ENCODE peak calls at places on chromosome 4, in seven cellular contexts. E is fibroblast of pulmonary artery, M is astrocyte of the cerebellum, D is upper lobe of right lung, S is GM12864, A is PC-9, R is mammary epithelial cell. L is an unnamed sample.

GRCh38 chr4:184313710-184314659 is 96.3 kb upstream of the ENPP6 start:
- DNase-seq in S (peak), D (no peak), A (no peak), E (no peak), M (no peak), R (no peak), L (peak)

GRCh38 chr4:106318511-106318910 is 2.2 kb downstream of the AIMP1 start:
- DNase-seq in R (no peak), E (no peak), D (no peak), S (no peak), M (no peak), A (no peak), L (no peak)

GRCh38 chr4:142379277-142380051 is 466.6 kb downstream of the INPP4B start:
- DNase-seq in D (no peak), S (no peak), E (peak), M (peak), A (peak), R (peak), L (no peak)

GRCh38 chr4:147192679-147193078 is 247.0 kb upstream of the TTC29 start:
- DNase-seq in D (no peak), M (no peak), A (no peak), R (no peak), E (peak), S (no peak), L (no peak)

GRCh38 chr4:159307929-159308328 is 205.1 kb downstream of the RAPGEF2 start:
- DNase-seq in D (no peak), M (no peak), R (no peak), A (no peak), S (no peak), E (no peak), L (no peak)

GRCh38 chr4:56038763-56039162 is 90.0 kb downstream of the CEP135 start:
- DNase-seq in S (no peak), A (no peak), M (no peak), E (no peak), D (no peak), R (peak), L (no peak)

GRCh38 chr4:109701566-109702399 is 1.5 kb downstream of the CASP6 start:
- DNase-seq in A (no peak), E (peak), M (no peak), R (peak), D (no peak), S (no peak), L (peak)

GRCh38 chr4:99642725-99643489 is 14.7 kb downstream of the C4orf54 start:
- DNase-seq in M (no peak), E (peak), S (no peak), A (no peak), D (no peak), R (no peak), L (no peak)

GRCh38 chr4:18398661-18399060 is 377.1 kb upstream of the LCORL start:
- DNase-seq in A (no peak), D (no peak), E (no peak), M (no peak), R (no peak), S (no peak), L (no peak)

GRCh38 chr4:90184560-90184959 is 57.4 kb downstream of the CCSER1 start:
- DNase-seq in D (no peak), A (peak), R (no peak), M (no peak), S (no peak), E (no peak), L (no peak)

GRCh38 chr4:134691915-134692314 is 490.3 kb upstream of the PABPC4L start:
- DNase-seq in D (no peak), S (no peak), E (peak), R (no peak), M (no peak), A (no peak), L (no peak)

GRCh38 chr4:97987019-97987648 is 156.1 kb downstream of the STPG2 start:
- DNase-seq in A (no peak), S (no peak), E (peak), R (peak), D (no peak), M (peak), L (no peak)

GRCh38 chr4:8053688-8054449 is 104.7 kb downstream of the ABLIM2 start:
- DNase-seq in S (no peak), A (no peak), E (no peak), M (no peak), R (no peak), D (no peak), L (no peak)

GRCh38 chr4:118991686-118992085 is 103.0 kb downstream of the SYNPO2 start:
- DNase-seq in A (no peak), M (no peak), S (no peak), E (no peak), D (no peak), R (no peak), L (no peak)

GRCh38 chr4:173181769-173182374 is 13.3 kb downstream of the GALNT7 start:
- DNase-seq in M (peak), S (no peak), E (peak), R (peak), A (peak), D (no peak), L (no peak)

GRCh38 chr4:147924604-147925412 is 192.9 kb downstream of the ARHGAP10 start:
- DNase-seq in D (no peak), R (no peak), S (no peak), M (peak), E (peak), A (no peak), L (no peak)

GRCh38 chr4:133839326-133839725 is 362.3 kb downstream of the PABPC4L start:
- DNase-seq in M (no peak), D (no peak), S (no peak), A (no peak), R (no peak), E (peak), L (no peak)

GRCh38 chr4:30717208-30718020 is 2.8 kb upstream of the PCDH7 start:
- DNase-seq in S (no peak), R (peak), E (peak), D (peak), M (no peak), A (peak), L (peak)

GRCh38 chr4:76665139-76665538 is 230.1 kb downstream of the SHROOM3 start:
- DNase-seq in M (no peak), D (no peak), A (peak), S (no peak), E (peak), R (peak), L (no peak)

GRCh38 chr4:15751155-15751554 is 27.0 kb upstream of the CD38 start:
- DNase-seq in R (no peak), M (no peak), D (no peak), E (no peak), S (no peak), A (no peak), L (no peak)

GRCh38 chr4:176868676-176869075 is 76.0 kb upstream of the VEGFC start:
- DNase-seq in D (no peak), S (no peak), M (no peak), R (no peak), A (no peak), E (no peak), L (no peak)

GRCh38 chr4:151934766-151935165 is 174.0 kb upstream of the GATB start:
- DNase-seq in S (no peak), A (no peak), R (no peak), E (no peak), M (no peak), D (no peak), L (no peak)

GRCh38 chr4:19002170-19002569 is 980.6 kb upstream of the LCORL start:
- DNase-seq in D (no peak), M (no peak), A (no peak), R (no peak), S (no peak), E (no peak), L (no peak)

GRCh38 chr4:1010522-1011021 is 854 bp upstream of the FGFRL1 start:
- DNase-seq in D (peak), R (peak), S (no peak), M (no peak), E (peak), A (peak), L (peak)

GRCh38 chr4:118348886-118349285 is 3.9 kb downstream of the PRSS12 start:
- DNase-seq in E (no peak), A (peak), S (no peak), R (peak), M (no peak), D (no peak), L (no peak)

DNA sequence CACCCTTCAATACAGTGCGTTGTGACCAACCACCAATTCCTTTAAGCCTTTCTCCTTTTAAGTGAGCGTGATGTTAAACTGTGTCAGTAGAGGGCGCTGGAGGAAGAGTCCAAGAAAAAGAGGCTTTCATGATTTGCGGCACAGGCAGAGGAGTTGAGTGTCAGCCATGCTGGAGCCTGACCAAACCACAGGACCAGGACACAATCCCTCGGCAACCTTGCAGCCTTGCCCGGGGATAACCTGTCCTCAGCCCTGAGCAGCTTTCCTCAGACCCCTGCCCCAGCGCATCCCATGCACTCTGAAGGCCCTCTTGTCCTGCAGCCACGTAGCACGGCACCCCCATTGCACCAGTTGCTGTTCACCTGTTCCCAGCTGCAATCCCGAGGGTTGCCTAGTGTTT is 53.5 kb upstream of the SMIM31 start:
- DNase-seq in S (no peak), E (no peak), D (no peak), M (no peak), R (no peak), A (no peak), L (peak)
- TF ChIP-seq CTCF in S (peak), E (no peak), D (no peak), M (no peak), R (peak), A (peak), L (peak)

GRCh38 chr4:36255575-36255974 is 11.3 kb upstream of the ARAP2 start:
- DNase-seq in A (no peak), R (no peak), D (no peak), E (no peak), S (peak), M (no peak), L (peak)

GRCh38 chr4:36260714-36261113 is 16.4 kb upstream of the ARAP2 start:
- DNase-seq in S (no peak), A (no peak), M (no peak), D (no peak), R (no peak), E (no peak), L (no peak)

GRCh38 chr4:36251983-36252382 is 7.7 kb upstream of the ARAP2 start:
- DNase-seq in D (no peak), M (no peak), E (no peak), R (no peak), A (no peak), S (no peak), L (no peak)

GRCh38 chr4:36254355-36254754 is 10.0 kb upstream of the ARAP2 start:
- DNase-seq in S (no peak), R (no peak), E (no peak), D (no peak), A (no peak), M (no peak), L (no peak)

DNA sequence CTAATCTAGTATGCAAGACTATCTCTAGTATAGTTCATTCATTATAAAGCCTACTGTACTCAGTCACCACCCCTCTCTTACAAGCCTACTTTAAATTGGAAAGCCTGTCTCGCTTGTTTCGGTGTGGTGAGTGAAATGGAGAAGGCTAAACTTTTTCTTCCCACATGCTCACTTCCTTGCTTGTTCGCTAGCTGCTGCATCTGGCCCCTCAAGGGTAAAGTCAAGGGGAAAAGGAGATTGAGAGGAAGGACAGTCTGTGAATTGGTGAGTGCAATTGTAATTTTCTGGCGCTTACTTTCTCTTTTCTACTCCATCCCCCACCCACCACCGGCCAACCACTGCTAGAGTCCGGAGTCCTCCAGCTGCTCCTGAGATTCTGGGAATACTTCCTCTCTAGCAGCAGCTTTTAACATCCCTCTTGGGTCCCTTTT is 12.1 kb upstream of the ARAP2 start:
- DNase-seq in E (no peak), M (no peak), A (no peak), S (peak), D (no peak), R (no peak), L (peak)
- H3K4me3 ChIP-seq in E (no peak), M (no peak), A (no peak), S (peak), D (no peak), R (no peak), L (peak)

GRCh38 chr4:113272523-113272922 is 223.1 kb downstream of the ANK2 start:
- DNase-seq in A (no peak), S (no peak), D (no peak), E (no peak), M (no peak), R (no peak), L (no peak)

GRCh38 chr4:113276448-113277158 is 227.2 kb downstream of the ANK2 start:
- DNase-seq in E (no peak), R (no peak), S (no peak), D (no peak), M (no peak), A (no peak), L (no peak)

DNA sequence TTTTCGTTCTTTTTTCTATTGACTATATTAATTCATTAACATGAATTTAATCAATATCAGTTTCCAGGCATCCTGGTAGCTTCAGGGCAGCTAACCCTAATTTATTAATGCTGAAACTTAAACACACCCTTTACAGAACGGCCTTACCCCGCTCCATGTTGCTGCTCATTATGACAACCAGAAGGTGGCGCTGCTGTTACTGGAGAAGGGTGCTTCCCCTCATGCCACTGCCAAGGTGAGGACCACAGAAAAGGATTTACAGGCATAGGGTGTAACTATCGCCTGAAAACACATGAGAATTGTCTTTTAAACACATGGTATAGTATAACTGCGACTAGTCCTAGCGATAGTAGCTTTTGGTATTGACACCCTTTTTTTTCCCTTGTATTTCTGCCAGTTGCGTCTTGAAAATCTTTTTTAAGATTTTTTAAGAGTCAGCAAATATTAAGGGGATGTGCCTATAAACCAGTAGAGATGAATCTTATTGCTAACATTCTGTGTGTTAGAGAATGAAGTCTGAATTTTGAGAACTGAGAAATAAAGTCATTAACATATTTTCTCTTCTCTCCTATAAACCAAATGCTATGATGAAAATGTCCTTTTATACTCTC is 229.0 kb downstream of the ANK2 start:
- DNase-seq in D (no peak), A (no peak), S (peak), M (peak), R (peak), E (peak), L (peak)
- TF ChIP-seq CTCF in D (peak), A (peak), S (peak), M (peak), R (peak), E (peak), L (peak)

GRCh38 chr4:3384771-3385701 is 56.7 kb upstream of the HGFAC start:
- DNase-seq in D (peak), A (no peak), R (peak), E (no peak), S (no peak), M (no peak), L (no peak)

GRCh38 chr4:3386486-3386885 is 55.3 kb upstream of the HGFAC start:
- DNase-seq in S (no peak), M (no peak), R (peak), E (no peak), A (no peak), D (no peak), L (no peak)

GRCh38 chr4:3384391-3384770 is 57.4 kb upstream of the HGFAC start:
- DNase-seq in D (no peak), M (no peak), A (no peak), S (no peak), E (no peak), R (peak), L (no peak)

GRCh38 chr4:3387154-3387942 is 54.4 kb upstream of the HGFAC start:
- DNase-seq in D (no peak), A (no peak), E (no peak), S (peak), R (peak), M (no peak), L (peak)

DNA sequence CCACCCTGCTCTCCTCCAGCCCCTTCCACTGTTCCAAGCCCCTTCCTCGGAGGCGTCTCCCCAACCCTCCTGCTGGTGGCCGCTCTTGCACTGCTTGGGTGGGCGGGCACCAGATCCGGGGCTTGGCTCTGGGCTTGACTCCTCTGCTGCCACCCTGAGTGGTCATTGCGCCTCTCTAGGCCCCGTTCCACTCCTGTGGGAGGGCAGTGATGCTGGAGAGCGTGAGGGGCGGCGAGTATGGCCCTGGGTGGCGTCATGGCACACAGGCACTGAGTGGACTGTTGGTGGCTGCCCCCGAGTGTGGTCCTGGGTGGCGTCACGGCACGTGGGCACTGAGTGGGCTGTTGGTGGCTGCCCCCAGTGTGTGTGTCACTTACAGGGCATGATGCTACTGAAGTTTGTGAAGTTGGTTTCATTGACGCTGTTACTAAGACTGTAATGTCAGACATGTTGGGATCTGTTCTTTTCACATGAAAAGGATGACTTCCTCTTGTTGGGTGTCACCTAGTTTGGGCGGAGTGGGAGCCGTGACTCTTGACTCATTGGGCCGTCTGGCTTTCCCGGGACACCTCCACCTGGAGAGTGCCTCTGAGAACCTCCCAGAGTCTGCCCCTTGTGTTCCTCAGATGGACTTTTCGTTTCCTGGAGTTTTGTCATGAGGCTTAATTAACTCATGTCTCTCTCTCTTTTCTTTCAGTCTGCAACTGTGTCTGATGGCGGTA is 55.9 kb upstream of the HGFAC start:
- DNase-seq in R (peak), D (peak), A (no peak), E (no peak), M (no peak), S (no peak), L (no peak)
- H3K4me3 ChIP-seq in R (peak), D (peak), A (no peak), E (no peak), M (no peak), S (no peak), L (no peak)

GRCh38 chr4:108175966-108176365 is 7.2 kb upstream of the LEF1 start:
- DNase-seq in E (no peak), A (no peak), D (no peak), M (no peak), R (no peak), S (no peak), L (no peak)

GRCh38 chr4:108180513-108180912 is 11.8 kb upstream of the LEF1 start:
- DNase-seq in A (no peak), E (no peak), D (no peak), M (no peak), S (no peak), R (no peak), L (no peak)

GRCh38 chr4:108181704-108182103 is 13.0 kb upstream of the LEF1 start:
- DNase-seq in D (no peak), A (no peak), E (no peak), S (no peak), M (no peak), R (no peak), L (no peak)
- TF ChIP-seq CTCF in D (no peak), A (no peak), E (no peak), S (peak), M (no peak), R (no peak), L (peak)

DNA sequence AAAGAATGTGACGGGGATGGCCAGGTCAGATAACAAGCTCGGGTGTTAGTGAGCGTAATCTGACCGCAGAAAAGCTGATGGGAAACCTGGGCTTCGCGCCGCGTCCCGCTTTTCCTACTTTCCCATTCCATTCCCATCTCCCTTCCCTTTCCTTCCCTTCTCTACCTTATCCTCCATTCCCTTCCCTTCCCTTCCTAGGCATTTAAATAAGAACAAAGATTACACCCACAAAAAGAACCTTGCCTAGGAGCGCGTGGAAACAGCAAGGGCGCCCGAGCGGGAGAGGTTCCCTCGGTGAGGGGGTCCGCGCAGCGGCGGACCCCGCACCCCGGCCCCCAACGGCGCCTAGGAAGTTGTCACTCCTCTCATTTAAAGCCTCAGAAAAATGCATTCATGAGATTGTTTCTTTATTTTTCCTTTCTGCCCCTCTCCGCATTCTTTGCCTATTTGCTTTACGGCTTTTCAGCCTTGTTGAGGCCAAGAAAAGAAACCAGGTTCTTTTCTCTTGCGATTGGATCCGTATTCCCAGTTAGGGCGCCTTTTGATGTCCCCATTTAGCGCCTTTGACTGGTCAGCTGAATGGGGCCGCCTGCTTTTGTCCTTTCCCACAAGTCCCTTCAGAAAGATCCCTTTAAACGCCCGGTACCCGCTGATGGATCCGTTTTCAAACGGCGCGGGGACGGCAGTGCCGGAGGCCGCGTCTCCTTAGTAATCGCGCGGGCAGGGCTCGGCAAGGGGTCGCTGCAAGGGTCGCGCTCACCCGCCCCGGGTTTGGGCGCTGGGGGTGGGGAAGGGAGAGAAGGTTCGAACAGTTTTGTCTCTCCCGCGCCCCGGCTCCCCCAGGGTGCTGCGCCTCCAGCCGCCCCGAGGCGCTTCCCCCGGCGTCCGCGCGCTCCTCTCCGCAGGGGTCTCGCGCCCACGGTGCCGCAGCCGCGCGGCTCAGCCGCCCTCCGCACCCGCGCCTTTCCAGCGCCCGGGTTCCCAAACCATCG is 54.1 kb upstream of the TMEM33 start:
- DNase-seq in A (no peak), D (no peak), E (peak), M (no peak), S (no peak), R (no peak), L (no peak)
- H3K4me3 ChIP-seq in A (no peak), D (peak), E (no peak), M (peak), S (no peak), R (no peak), L (no peak)